ENCODE peak calls at places on chromosomes 12 and 14, in four cellular contexts. N is left lung, E is osteocyte, C is foreskin fibroblast. L is an unnamed sample.

GRCh38 chr12:57738661-57739237 is at the start of gene AGAP2:
- DNase-seq in E (no peak), N (no peak), C (no peak), L (peak)

GRCh38 chr12:48176417-48176751 is 7.1 kb upstream of the CCDC184 start:
- DNase-seq in N (no peak), C (no peak), E (no peak), L (no peak)

GRCh38 chr12:69639400-69640016 is 28.8 kb upstream of the LRRC10 start:
- DNase-seq in N (peak), C (peak), E (no peak), L (peak)

GRCh38 chr12:104495786-104496185 is 39.0 kb downstream of the CHST11 start:
- DNase-seq in N (no peak), E (no peak), C (no peak), L (no peak)

GRCh38 chr12:11508699-11509098 is 113.3 kb upstream of the PRB2 start:
- DNase-seq in C (peak), N (no peak), E (peak), L (no peak)

GRCh38 chr12:95633049-95633545 is 81.8 kb upstream of the USP44 start:
- DNase-seq in C (peak), N (peak), E (no peak), L (no peak)

GRCh38 chr12:12474931-12475485 is 87.7 kb downstream of the DUSP16 start:
- DNase-seq in C (peak), N (no peak), E (no peak), L (no peak)

GRCh38 chr12:6703631-6704030 is 3.0 kb upstream of the PIANP start:
- DNase-seq in E (no peak), C (no peak), N (no peak), L (no peak)

GRCh38 chr12:111596985-111597730 is 2.0 kb downstream of the ATXN2 start:
- DNase-seq in C (peak), E (no peak), N (peak), L (peak)

GRCh38 chr12:44847888-44848770 is 28.0 kb downstream of the NELL2 start:
- DNase-seq in E (no peak), N (no peak), C (no peak), L (no peak)

GRCh38 chr12:19140381-19141236 is 11.1 kb downstream of the PLEKHA5 start:
- DNase-seq in E (no peak), N (no peak), C (no peak), L (no peak)

GRCh38 chr14:61514006-61514830 is 181.1 kb upstream of the HIF1A start:
- DNase-seq in E (no peak), N (no peak), C (no peak), L (no peak)

GRCh38 chr14:61512508-61512907 is 182.8 kb upstream of the HIF1A start:
- DNase-seq in C (no peak), N (no peak), E (no peak), L (no peak)

GRCh38 chr14:61511558-61511924 is 183.8 kb upstream of the HIF1A start:
- DNase-seq in N (no peak), E (no peak), C (no peak), L (no peak)

GRCh38 chr14:61510736-61511557 is 184.4 kb upstream of the HIF1A start:
- DNase-seq in E (no peak), C (no peak), N (no peak), L (no peak)

DNA sequence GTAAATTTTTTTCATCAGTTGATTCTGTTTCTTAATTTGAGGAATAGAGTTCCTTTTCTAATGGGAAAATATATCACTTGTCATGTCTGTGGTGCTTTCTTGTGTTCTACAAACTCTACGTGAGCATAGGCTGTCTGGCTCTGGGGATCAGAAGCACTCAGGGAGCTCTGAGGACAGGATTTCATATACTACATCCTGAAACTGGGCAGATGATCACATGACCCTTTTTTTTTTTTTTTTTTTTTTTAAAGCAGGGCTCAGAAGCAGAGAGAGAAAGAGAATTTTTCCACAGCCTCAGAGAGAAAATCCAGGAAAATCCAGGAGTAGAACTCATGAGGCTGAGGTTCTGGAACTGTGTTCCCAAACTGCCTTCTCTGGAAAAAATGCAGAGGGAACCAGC is 183.3 kb upstream of the HIF1A start:
- DNase-seq in N (no peak), C (no peak), E (no peak), L (no peak)
- TF ChIP-seq CTCF in N (no peak), C (no peak), E (no peak), L (no peak)

GRCh38 chr12:119020377-119021360 is 39.3 kb downstream of the SRRM4 start:
- DNase-seq in C (no peak), E (peak), N (peak), L (peak)
- TF ChIP-seq CTCF in C (no peak), E (no peak), N (peak), L (peak)

GRCh38 chr14:71607056-71607455 is 325.2 kb upstream of the RGS6 start:
- DNase-seq in C (no peak), N (no peak), E (no peak), L (no peak)
- TF ChIP-seq CTCF in C (no peak), N (no peak), E (no peak), L (no peak)

DNA sequence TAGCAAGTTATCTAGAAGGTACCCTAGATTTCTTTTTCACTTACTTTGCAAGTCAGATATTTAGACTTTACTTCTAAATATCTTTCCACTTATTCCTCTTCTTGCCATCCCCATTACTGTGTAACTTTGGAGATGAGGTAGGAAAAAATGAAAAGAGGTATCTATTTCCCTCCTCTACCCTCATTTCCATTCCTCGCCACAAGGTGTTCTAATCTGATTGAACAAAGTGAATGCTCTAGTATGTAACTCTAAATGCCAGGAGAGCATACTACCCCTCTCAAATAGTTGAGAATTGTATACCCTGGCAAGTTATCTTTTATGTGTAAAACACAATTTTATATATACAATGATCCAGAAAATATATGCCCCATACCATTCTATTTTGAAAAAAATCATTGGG is 1.7 kb upstream of the LDHB start:
- DNase-seq in N (no peak), C (no peak), E (no peak), L (no peak)
- TF ChIP-seq CTCF in N (no peak), C (no peak), E (no peak), L (no peak)

GRCh38 chr14:95662376-95663186 is 23.6 kb upstream of the TCL1B start:
- DNase-seq in C (no peak), E (no peak), N (no peak), L (no peak)
- TF ChIP-seq CTCF in C (no peak), E (no peak), N (no peak), L (no peak)

GRCh38 chr12:45893240-45893639 is 97.1 kb downstream of the SCAF11 start:
- DNase-seq in C (no peak), N (no peak), E (no peak), L (no peak)
- TF ChIP-seq CTCF in C (peak), N (no peak), E (no peak), L (no peak)

DNA sequence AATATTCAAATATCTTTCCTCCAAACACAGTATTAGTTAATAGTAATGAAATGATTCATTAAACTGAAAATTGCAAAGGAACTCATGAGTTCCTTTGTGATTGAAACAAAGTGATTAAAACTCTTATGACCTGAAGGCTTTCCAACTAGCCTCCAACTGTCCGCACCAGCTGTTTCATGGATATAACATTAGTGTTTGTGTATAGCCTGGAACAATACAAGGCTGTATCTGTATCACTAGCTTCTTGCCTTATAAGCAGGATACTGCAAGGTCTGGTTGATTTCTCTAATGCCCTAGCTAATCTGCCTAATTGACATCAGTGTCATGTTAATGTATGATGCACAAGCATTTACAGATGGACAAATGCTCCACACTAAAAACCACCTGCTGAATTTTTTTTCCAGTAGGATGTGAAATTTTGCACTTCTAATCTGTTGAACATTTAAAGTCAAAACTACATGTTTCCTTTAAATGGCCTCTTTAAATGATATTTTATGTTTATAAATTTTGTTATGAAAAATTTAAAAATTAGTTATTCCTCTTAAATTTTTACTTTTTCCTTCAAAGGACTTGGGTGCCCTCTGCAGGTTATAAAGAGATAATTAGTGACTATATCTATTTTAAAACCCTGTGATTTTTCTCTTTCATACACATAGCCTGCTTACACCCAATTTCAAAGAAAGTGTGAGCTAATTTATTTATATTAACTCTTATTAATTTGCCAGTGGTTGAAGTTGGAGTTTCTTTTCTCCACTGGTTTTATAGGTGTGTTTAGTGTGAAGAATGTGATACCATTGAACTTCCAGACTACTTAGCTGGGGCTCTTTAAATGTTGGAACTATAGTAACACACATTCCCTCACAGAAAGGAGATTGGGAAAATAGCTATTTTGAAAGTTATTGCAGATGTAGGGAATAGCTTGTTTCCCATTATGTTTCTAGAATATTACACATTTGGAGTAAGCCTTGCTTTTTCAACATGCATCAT is 25.4 kb downstream of the AP5M1 start:
- DNase-seq in E (no peak), N (no peak), C (no peak), L (no peak)
- TF ChIP-seq CTCF in E (peak), N (no peak), C (peak), L (peak)

DNA sequence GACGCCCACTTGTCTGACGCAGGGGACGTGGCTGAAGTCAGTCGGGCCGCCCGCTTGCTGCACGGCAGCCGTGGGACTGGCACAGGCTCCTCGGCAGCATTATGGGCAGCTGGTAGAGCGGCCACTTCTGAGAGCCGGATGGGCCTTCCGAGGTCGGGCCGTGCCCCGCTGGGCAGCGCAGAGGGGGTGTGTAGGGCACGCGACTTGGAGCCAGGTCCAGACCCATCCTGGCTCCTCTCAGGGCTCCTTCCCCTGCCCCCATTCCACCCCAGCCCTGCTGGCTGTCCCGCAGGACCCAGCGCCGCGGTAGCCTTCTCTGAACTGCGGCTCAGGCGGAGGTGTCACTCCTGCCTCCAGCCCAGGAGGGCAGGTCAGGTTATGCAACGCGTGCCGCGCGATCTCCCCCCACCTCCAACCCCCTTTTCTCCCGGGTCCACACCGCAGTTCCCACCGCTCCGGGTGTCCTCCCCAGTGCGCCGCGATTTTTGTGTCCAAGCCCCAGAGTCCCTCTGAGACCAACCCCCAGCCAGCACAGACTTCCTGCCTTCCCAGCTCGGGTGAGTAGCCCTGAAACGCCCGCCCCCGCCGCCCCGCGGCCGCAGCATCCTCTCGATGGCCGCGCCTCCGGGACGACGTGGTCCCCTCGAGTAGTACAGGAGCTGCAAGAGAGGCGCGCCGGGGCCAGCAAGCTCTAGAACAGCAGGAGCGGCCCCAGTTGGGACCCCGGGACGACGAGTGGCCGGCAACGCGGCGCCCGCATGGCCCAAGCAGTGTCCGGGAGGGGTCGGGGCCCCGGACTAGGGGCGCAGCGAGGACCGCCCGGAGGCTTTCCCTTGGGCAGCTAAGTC is 41.1 kb upstream of the CAPRIN2 start:
- DNase-seq in C (peak), E (peak), N (peak), L (peak)
- TF ChIP-seq CTCF in C (no peak), E (peak), N (peak), L (no peak)

DNA sequence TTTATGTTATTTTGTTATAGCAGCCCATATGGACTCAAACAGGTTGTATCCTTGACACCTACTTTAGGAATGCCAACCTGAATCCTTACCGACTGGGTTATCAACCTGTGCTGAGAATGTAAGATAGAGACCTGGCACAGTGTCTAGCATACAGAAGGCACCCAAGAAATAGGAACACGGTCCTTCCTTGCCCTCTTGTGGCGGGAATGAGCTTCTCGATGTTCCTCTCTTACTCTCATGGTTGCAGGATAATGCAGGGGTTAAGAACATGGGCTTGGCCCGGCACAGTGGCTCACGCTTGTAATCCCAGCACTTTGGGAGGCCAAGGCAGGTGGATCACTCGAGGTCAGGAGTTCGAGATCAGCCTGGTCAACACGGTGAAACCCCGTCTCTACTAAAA is 6.5 kb downstream of the C12orf43 start:
- DNase-seq in E (no peak), N (no peak), C (peak), L (no peak)
- TF ChIP-seq CTCF in E (peak), N (no peak), C (peak), L (peak)

L was measured in endothelial cell.